ENCODE peak calls at places on chromosomes 13 and 19, in five cellular contexts. H is gastrocnemius medialis, J is pancreas, B is heart left ventricle, W is left ventricle myocardium inferior. M is an unnamed sample. For H3K36me3, the result is how much of the 10 kb centered on the place peaks cover.

GRCh38 chr19:29690842-29691241 is 24.2 kb downstream of the C19orf12 start:
- DNase-seq in H (peak), J (no peak), B (no peak), W (no peak), M (no peak)

GRCh38 chr13:98189841-98190505 is 12.9 kb upstream of the RNF113B start:
- DNase-seq in H (no peak), J (no peak), B (no peak), W (peak), M (no peak)

GRCh38 chr19:35846038-35846668 is 6.2 kb downstream of the NPHS1 start:
- DNase-seq in H (no peak), J (peak), B (no peak), W (no peak), M (peak)

GRCh38 chr13:39038569-39038898 is 278 bp downstream of the NHLRC3 start:
- DNase-seq in H (no peak), J (no peak), B (no peak), W (no peak), M (peak)

GRCh38 chr19:6340493-6341201 is 7.2 kb upstream of the ACER1 start:
- DNase-seq in H (no peak), J (no peak), B (no peak), W (no peak), M (no peak)

GRCh38 chr13:38582133-38582532 is 104.7 kb upstream of the FREM2 start:
- DNase-seq in H (no peak), J (no peak), B (no peak), W (no peak), M (peak)

GRCh38 chr19:4891066-4891465 is 11.6 kb downstream of the ARRDC5 start:
- DNase-seq in H (no peak), J (no peak), B (no peak), W (peak), M (no peak)

GRCh38 chr13:30577381-30577780 is 40.3 kb upstream of the USPL1 start:
- DNase-seq in H (no peak), J (no peak), B (no peak), W (no peak), M (no peak)

GRCh38 chr13:34502621-34503020 is 439.4 kb upstream of the NBEA start:
- DNase-seq in H (no peak), J (no peak), B (no peak), W (no peak), M (no peak)

GRCh38 chr13:114076329-114076761 is 56.1 kb downstream of the RASA3 start:
- DNase-seq in H (peak), J (no peak), B (peak), W (no peak), M (no peak)

GRCh38 chr13:110123041-110123809 is 183.7 kb downstream of the COL4A1 start:
- DNase-seq in H (no peak), J (no peak), B (no peak), W (no peak), M (no peak)

GRCh38 chr19:4539169-4539696 is 603 bp downstream of the LRG1 start:
- DNase-seq in H (no peak), J (no peak), B (no peak), W (no peak), M (no peak)

GRCh38 chr13:109246001-109246400 is 540.4 kb downstream of the IRS2 start:
- DNase-seq in H (no peak), J (no peak), B (no peak), W (no peak), M (no peak)

GRCh38 chr13:21014666-21015170 is 46.7 kb downstream of the LATS2 start:
- DNase-seq in H (peak), J (no peak), B (no peak), W (peak), M (no peak)

GRCh38 chr19:49678970-49679831 is 2.1 kb downstream of the PRMT1 start:
- DNase-seq in H (peak), J (no peak), B (no peak), W (no peak), M (no peak)
- H3K4me3 ChIP-seq in H (peak), J (peak), B (no peak), W (peak), M (no peak)

DNA sequence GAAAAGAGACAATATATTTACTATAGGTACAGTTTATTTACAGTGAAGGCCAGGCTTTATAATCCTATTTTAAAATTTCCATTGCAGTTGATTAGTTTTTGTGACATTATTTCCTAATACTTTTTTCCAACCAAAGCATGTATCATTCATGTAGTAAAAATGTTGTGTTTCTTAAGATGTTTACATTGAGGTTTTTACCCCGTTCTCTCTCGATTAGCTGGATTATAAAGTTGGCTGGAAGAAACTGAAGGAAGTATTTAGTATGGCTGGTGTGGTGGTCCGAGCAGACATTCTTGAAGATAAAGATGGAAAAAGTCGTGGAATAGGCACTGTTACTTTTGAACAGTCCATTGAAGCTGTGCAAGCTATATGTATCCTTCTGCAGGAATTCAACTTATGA is 21.2 kb downstream of the HNRNPM start:
- DNase-seq in H (no peak), J (no peak), B (no peak), W (no peak), M (no peak)
- H3K36me3 ChIP-seq in H (half or more), J (under half), B (half or more), W (half or more), M (under half)

GRCh38 chr13:32627793-32628192 is 41.5 kb downstream of the PDS5B start:
- DNase-seq in H (no peak), J (no peak), B (no peak), W (no peak), M (no peak)

GRCh38 chr13:32617112-32617511 is 30.9 kb downstream of the PDS5B start:
- DNase-seq in H (no peak), J (no peak), B (no peak), W (no peak), M (no peak)

GRCh38 chr13:32624441-32624840 is 38.2 kb downstream of the PDS5B start:
- DNase-seq in H (no peak), J (no peak), B (no peak), W (no peak), M (no peak)

GRCh38 chr13:32622827-32623226 is 36.6 kb downstream of the PDS5B start:
- DNase-seq in H (no peak), J (no peak), B (no peak), W (no peak), M (no peak)
- H3K4me3 ChIP-seq in H (no peak), J (no peak), B (no peak), W (no peak), M (no peak)

DNA sequence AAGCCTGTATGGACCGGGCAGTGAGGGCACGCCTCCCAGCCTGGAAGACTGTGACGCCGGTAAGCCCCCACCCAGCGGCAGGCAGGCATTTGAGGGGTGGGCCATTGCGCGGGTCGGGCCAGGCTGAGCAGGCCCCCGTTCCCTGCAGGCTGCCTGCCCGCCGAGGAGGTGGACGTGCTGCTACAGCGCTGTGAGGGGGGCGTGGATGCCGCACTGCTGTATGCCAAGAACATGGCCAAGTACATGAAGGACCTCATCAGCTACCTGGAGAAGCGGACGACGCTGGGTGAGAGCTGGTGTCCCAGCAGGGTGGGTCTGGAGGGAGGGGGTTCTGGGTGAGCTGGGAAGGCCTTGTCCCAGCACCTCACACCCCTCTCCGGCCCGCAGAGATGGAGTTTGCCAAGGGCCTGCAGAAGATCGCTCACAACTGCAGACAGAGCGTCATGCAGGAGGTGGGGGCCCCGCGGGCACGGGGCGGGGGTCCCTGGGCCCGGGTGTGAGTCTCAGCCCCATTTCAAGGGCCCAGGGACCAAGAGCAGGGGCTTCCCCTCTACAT is 7.1 kb downstream of the ARHGAP45 start:
- DNase-seq in H (no peak), J (peak), B (no peak), W (no peak), M (no peak)
- H3K36me3 ChIP-seq in H (under half), J (under half), B (under half), W (under half), M (under half)

GRCh38 chr13:99726261-99726894 is 225.1 kb downstream of the TM9SF2 start:
- DNase-seq in H (no peak), J (no peak), B (no peak), W (no peak), M (no peak)
- H3K4me3 ChIP-seq in H (no peak), J (no peak), B (no peak), W (no peak), M (no peak)

GRCh38 chr19:11361037-11361770 is 6.0 kb downstream of the PLPPR2 start:
- DNase-seq in H (no peak), J (peak), B (peak), W (no peak), M (peak)

GRCh38 chr19:11363881-11364280 is 8.6 kb downstream of the PLPPR2 start:
- DNase-seq in H (no peak), J (no peak), B (no peak), W (no peak), M (no peak)

GRCh38 chr19:11364296-11364904 is 9.2 kb downstream of the PLPPR2 start:
- DNase-seq in H (no peak), J (no peak), B (no peak), W (no peak), M (no peak)

GRCh38 chr19:11359421-11359820 is 4.2 kb downstream of the PLPPR2 start:
- DNase-seq in H (no peak), J (no peak), B (no peak), W (no peak), M (no peak)

GRCh38 chr19:11361771-11362731 is 6.8 kb downstream of the PLPPR2 start:
- DNase-seq in H (no peak), J (no peak), B (no peak), W (no peak), M (peak)
- H3K36me3 ChIP-seq in H (under half), J (under half), B (under half), W (under half), M (under half)

GRCh38 chr19:46607441-46607841 is 6.3 kb downstream of the CALM3 start:
- DNase-seq in H (peak), J (no peak), B (peak), W (no peak), M (peak)

GRCh38 chr19:46605356-46605821 is 4.3 kb downstream of the CALM3 start:
- DNase-seq in H (no peak), J (peak), B (no peak), W (no peak), M (no peak)

GRCh38 chr19:46606681-46607440 is 5.7 kb downstream of the CALM3 start:
- DNase-seq in H (no peak), J (no peak), B (peak), W (no peak), M (peak)

GRCh38 chr19:46604781-46605355 is 3.7 kb downstream of the CALM3 start:
- DNase-seq in H (no peak), J (no peak), B (no peak), W (no peak), M (no peak)

GRCh38 chr19:46606019-46606418 is 4.9 kb downstream of the CALM3 start:
- DNase-seq in H (no peak), J (no peak), B (no peak), W (no peak), M (no peak)
- H3K4me3 ChIP-seq in H (no peak), J (no peak), B (no peak), W (no peak), M (no peak)

DNA sequence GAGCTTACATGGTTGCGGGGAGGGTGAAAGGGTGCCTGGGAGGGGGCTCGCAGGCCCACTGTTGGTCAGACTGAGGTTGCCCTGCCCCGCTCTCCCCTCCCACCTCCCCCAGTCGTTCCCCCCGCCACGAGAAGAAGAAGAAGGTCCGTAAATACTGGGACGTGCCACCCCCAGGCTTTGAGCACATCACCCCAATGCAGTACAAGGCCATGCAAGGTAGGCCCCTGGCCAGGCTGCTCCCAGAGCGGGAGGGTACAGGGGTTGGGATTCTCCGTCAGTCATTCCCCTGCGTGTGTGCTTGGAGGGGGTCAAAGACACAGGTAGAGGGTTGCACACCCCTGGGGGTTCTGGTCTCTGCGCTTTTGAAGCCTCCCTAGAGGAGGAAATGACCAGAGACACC is 5.6 kb downstream of the U2AF2 start:
- DNase-seq in H (no peak), J (peak), B (no peak), W (no peak), M (no peak)
- H3K36me3 ChIP-seq in H (under half), J (under half), B (half or more), W (half or more), M (under half)